ENCODE peak calls at places on chromosome 22, in seven cellular contexts. One of them, this sample, is unnamed.

GRCh38 chr22:25630446-25630845 is 66.0 kb downstream of the GRK3 start:
- DNase-seq in H1: no peak
- DNase-seq in K562: no peak
- DNase-seq in SK-N-SH: no peak
- DNase-seq in HepG2: no peak
- DNase-seq in HCT116: no peak
- DNase-seq in GM12878: no peak
- DNase-seq in this sample: no peak

GRCh38 chr22:27487600-27488450 is 313.7 kb downstream of the MN1 start:
- DNase-seq in HCT116: no peak
- DNase-seq in K562: no peak
- DNase-seq in GM12878: no peak
- DNase-seq in H1: no peak
- DNase-seq in SK-N-SH: no peak
- DNase-seq in HepG2: peak; percentile 33
- DNase-seq in this sample: no peak

GRCh38 chr22:24106385-24107381 is 74.6 kb upstream of the SUSD2 start:
- DNase-seq in H1: no peak
- DNase-seq in HepG2: no peak
- DNase-seq in HCT116: no peak
- DNase-seq in K562: no peak
- DNase-seq in GM12878: peak; percentile 41
- DNase-seq in SK-N-SH: no peak
- DNase-seq in this sample: no peak

GRCh38 chr22:50599816-50600454 is 658 bp upstream of the MAPK8IP2 start:
- DNase-seq in GM12878: no peak
- DNase-seq in HCT116: no peak
- DNase-seq in K562: peak; percentile 84
- DNase-seq in HepG2: peak; percentile 9
- DNase-seq in SK-N-SH: peak; percentile 70
- DNase-seq in H1: no peak
- DNase-seq in this sample: peak; percentile 49

GRCh38 chr22:27377901-27378300 is 423.7 kb downstream of the MN1 start:
- DNase-seq in GM12878: no peak
- DNase-seq in HepG2: no peak
- DNase-seq in HCT116: no peak
- DNase-seq in SK-N-SH: no peak
- DNase-seq in K562: no peak
- DNase-seq in H1: no peak
- DNase-seq in this sample: no peak

GRCh38 chr22:50576070-50576469 is 2.2 kb downstream of the CPT1B start:
- DNase-seq in HCT116: peak; percentile 52
- DNase-seq in K562: peak; percentile 39
- DNase-seq in GM12878: no peak
- DNase-seq in H1: no peak
- DNase-seq in SK-N-SH: peak; percentile 64
- DNase-seq in HepG2: peak; percentile 81
- DNase-seq in this sample: peak; percentile 62

GRCh38 chr22:24471570-24471969 is 23.6 kb upstream of the UPB1 start:
- DNase-seq in HCT116: no peak
- DNase-seq in SK-N-SH: no peak
- DNase-seq in GM12878: no peak
- DNase-seq in K562: no peak
- DNase-seq in HepG2: no peak
- DNase-seq in H1: no peak
- DNase-seq in this sample: no peak

GRCh38 chr22:25475554-25476022 is 88.9 kb upstream of the GRK3 start:
- DNase-seq in HCT116: no peak
- DNase-seq in K562: no peak
- DNase-seq in GM12878: no peak
- DNase-seq in H1: no peak
- DNase-seq in SK-N-SH: peak; percentile 49
- DNase-seq in HepG2: no peak
- DNase-seq in this sample: no peak

GRCh38 chr22:45314054-45314721 is 4.5 kb downstream of the FAM118A start:
- DNase-seq in H1: no peak
- DNase-seq in HepG2: peak; percentile 32
- DNase-seq in K562: peak; percentile 70
- DNase-seq in SK-N-SH: peak; percentile 79
- DNase-seq in HCT116: no peak
- DNase-seq in GM12878: no peak
- DNase-seq in this sample: no peak

GRCh38 chr22:32048069-32048468 is 5.0 kb downstream of the SLC5A1 start:
- DNase-seq in SK-N-SH: no peak
- DNase-seq in GM12878: no peak
- DNase-seq in HepG2: no peak
- DNase-seq in HCT116: no peak
- DNase-seq in K562: no peak
- DNase-seq in H1: no peak
- DNase-seq in this sample: no peak

GRCh38 chr22:24601217-24602104 is 1.5 kb upstream of the GGT1 start:
- DNase-seq in SK-N-SH: peak; percentile 64
- DNase-seq in HCT116: no peak
- DNase-seq in H1: no peak
- DNase-seq in GM12878: no peak
- DNase-seq in HepG2: peak; percentile 66
- DNase-seq in K562: no peak
- DNase-seq in this sample: peak; percentile 46

GRCh38 chr22:17563936-17564391 is 666 bp downstream of the SLC25A18 start:
- DNase-seq in HepG2: no peak
- DNase-seq in GM12878: no peak
- DNase-seq in H1: no peak
- DNase-seq in HCT116: no peak
- DNase-seq in SK-N-SH: no peak
- DNase-seq in K562: no peak
- DNase-seq in this sample: no peak

GRCh38 chr22:37231406-37232139 is 12.5 kb downstream of the RAC2 start:
- DNase-seq in H1: no peak
- DNase-seq in HepG2: no peak
- DNase-seq in HCT116: no peak
- DNase-seq in SK-N-SH: peak; percentile 12
- DNase-seq in GM12878: no peak
- DNase-seq in K562: no peak
- DNase-seq in this sample: no peak

GRCh38 chr22:46587067-46587471 is 33.1 kb upstream of the GRAMD4 start:
- DNase-seq in H1: no peak
- DNase-seq in HepG2: no peak
- DNase-seq in HCT116: no peak
- DNase-seq in SK-N-SH: no peak
- DNase-seq in K562: no peak
- DNase-seq in GM12878: peak; percentile 69
- DNase-seq in this sample: no peak

GRCh38 chr22:48104786-48105185 is 1342.3 kb downstream of the TBC1D22A start:
- DNase-seq in HCT116: no peak
- DNase-seq in K562: no peak
- DNase-seq in GM12878: no peak
- DNase-seq in H1: no peak
- DNase-seq in SK-N-SH: no peak
- DNase-seq in HepG2: no peak
- DNase-seq in this sample: no peak

GRCh38 chr22:45090364-45090960 is 73.3 kb upstream of the NUP50 start:
- DNase-seq in K562: no peak
- DNase-seq in HCT116: no peak
- DNase-seq in HepG2: peak; percentile 26
- DNase-seq in SK-N-SH: no peak
- DNase-seq in H1: peak; percentile 44
- DNase-seq in GM12878: no peak
- DNase-seq in this sample: peak; percentile 32

GRCh38 chr22:40179535-40179934 is 1.8 kb downstream of the TNRC6B start:
- DNase-seq in SK-N-SH: no peak
- DNase-seq in HCT116: no peak
- DNase-seq in GM12878: no peak
- DNase-seq in K562: no peak
- DNase-seq in H1: no peak
- DNase-seq in HepG2: no peak
- DNase-seq in this sample: no peak

GRCh38 chr22:37545703-37546435 is 14.4 kb upstream of the CDC42EP1 start:
- DNase-seq in K562: peak; percentile 62
- DNase-seq in HCT116: no peak
- DNase-seq in SK-N-SH: no peak
- DNase-seq in H1: peak; percentile 77
- DNase-seq in HepG2: peak; percentile 91
- DNase-seq in GM12878: no peak
- DNase-seq in this sample: peak; percentile 93

GRCh38 chr22:35746946-35747703 is 29.5 kb downstream of the APOL5 start:
- DNase-seq in SK-N-SH: no peak
- DNase-seq in K562: no peak
- DNase-seq in HepG2: no peak
- DNase-seq in H1: no peak
- DNase-seq in GM12878: no peak
- DNase-seq in HCT116: no peak
- DNase-seq in this sample: no peak

GRCh38 chr22:37337204-37337943 is 55.1 kb downstream of the CYTH4 start:
- DNase-seq in HCT116: no peak
- DNase-seq in SK-N-SH: no peak
- DNase-seq in GM12878: no peak
- DNase-seq in H1: no peak
- DNase-seq in K562: no peak
- DNase-seq in HepG2: no peak
- DNase-seq in this sample: no peak

GRCh38 chr22:20977516-20978170 is 4.5 kb upstream of the LZTR1 start:
- DNase-seq in HCT116: no peak
- DNase-seq in GM12878: no peak
- DNase-seq in HepG2: no peak
- DNase-seq in H1: no peak
- DNase-seq in SK-N-SH: no peak
- DNase-seq in K562: no peak
- DNase-seq in this sample: no peak

GRCh38 chr22:20979940-20980453 is 2.1 kb upstream of the LZTR1 start:
- DNase-seq in HepG2: peak; percentile 42
- DNase-seq in H1: no peak
- DNase-seq in SK-N-SH: no peak
- DNase-seq in HCT116: no peak
- DNase-seq in GM12878: no peak
- DNase-seq in K562: no peak
- DNase-seq in this sample: no peak

GRCh38 chr22:20978419-20978818 is 3.7 kb upstream of the LZTR1 start:
- DNase-seq in HepG2: no peak
- DNase-seq in H1: no peak
- DNase-seq in SK-N-SH: no peak
- DNase-seq in K562: no peak
- DNase-seq in GM12878: no peak
- DNase-seq in HCT116: no peak
- DNase-seq in this sample: no peak

GRCh38 chr22:20980523-20980922 is 1.6 kb upstream of the LZTR1 start:
- DNase-seq in H1: no peak
- DNase-seq in GM12878: no peak
- DNase-seq in HepG2: no peak
- DNase-seq in HCT116: no peak
- DNase-seq in SK-N-SH: no peak
- DNase-seq in K562: no peak
- DNase-seq in this sample: no peak

GRCh38 chr22:20979243-20979809 is 2.8 kb upstream of the LZTR1 start:
- DNase-seq in GM12878: no peak
- DNase-seq in HCT116: no peak
- DNase-seq in SK-N-SH: peak; percentile 70
- DNase-seq in HepG2: no peak
- DNase-seq in K562: peak; percentile 98
- DNase-seq in H1: peak; percentile 92
- DNase-seq in this sample: peak; percentile 80
- TF ChIP-seq JUND in GM12878: no peak
- TF ChIP-seq JUND in HCT116: no peak
- TF ChIP-seq JUND in SK-N-SH: no peak
- TF ChIP-seq JUND in HepG2: no peak
- TF ChIP-seq JUND in K562: peak; percentile 63
- TF ChIP-seq JUND in H1: no peak
- TF ChIP-seq JUND in this sample: no peak

GRCh38 chr22:43066844-43067385 is 22.3 kb downstream of the TTLL1 start:
- DNase-seq in HepG2: no peak
- DNase-seq in H1: no peak
- DNase-seq in HCT116: peak; percentile 47
- DNase-seq in SK-N-SH: no peak
- DNase-seq in K562: no peak
- DNase-seq in GM12878: no peak
- DNase-seq in this sample: no peak
- TF ChIP-seq JUND in HepG2: no peak
- TF ChIP-seq JUND in H1: no peak
- TF ChIP-seq JUND in HCT116: peak; percentile 67
- TF ChIP-seq JUND in SK-N-SH: no peak
- TF ChIP-seq JUND in K562: peak; percentile 35
- TF ChIP-seq JUND in GM12878: no peak
- TF ChIP-seq JUND in this sample: no peak

DNA sequence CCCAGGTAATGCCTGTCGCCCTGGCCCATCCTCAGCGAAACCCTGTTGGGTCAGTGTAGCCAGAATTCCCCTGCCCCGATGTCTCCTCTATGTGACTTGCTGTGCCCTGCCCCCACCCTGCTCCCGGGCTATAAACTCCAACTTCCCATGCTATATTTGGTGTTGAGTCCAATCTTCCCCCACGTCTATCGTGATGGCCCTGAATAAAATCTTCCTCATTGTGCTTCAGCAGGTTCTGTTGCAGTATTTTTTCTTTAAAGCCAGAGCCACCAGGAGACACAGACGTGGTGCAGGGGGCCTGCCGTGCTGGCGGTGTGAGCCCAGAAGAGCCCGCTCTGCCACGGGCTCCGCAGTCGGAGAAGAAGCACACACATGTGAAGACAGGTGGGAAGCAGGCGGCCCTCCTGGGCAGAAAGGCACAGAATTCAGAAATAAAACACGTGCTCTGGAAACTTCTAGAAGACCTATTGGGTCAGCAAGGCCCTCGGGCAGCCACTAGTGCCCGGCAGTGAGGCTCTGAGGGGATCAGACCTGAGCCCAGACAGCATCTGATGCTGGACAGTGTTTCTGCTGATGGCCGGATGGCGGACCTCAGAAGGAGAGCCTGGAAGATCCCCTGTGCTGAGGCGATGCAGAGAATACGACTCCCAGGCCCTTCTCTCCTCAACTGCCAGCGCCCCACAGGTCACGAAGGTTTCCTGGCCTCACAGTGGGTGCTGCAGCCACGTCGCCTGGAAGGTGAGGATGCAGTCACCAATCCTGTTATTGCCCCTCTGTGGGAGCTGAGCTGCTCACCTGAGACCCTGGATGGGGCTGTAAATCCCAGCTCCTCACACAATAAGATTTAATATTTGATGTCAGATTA is 501.9 kb downstream of the BRD1 start:
- DNase-seq in K562: no peak
- DNase-seq in H1: no peak
- DNase-seq in HCT116: no peak
- DNase-seq in HepG2: no peak
- DNase-seq in SK-N-SH: no peak
- DNase-seq in GM12878: no peak
- DNase-seq in this sample: no peak
- TF ChIP-seq JUND in K562: no peak
- TF ChIP-seq JUND in H1: no peak
- TF ChIP-seq JUND in HCT116: no peak
- TF ChIP-seq JUND in HepG2: no peak
- TF ChIP-seq JUND in SK-N-SH: no peak
- TF ChIP-seq JUND in GM12878: no peak
- TF ChIP-seq JUND in this sample: no peak

DNA sequence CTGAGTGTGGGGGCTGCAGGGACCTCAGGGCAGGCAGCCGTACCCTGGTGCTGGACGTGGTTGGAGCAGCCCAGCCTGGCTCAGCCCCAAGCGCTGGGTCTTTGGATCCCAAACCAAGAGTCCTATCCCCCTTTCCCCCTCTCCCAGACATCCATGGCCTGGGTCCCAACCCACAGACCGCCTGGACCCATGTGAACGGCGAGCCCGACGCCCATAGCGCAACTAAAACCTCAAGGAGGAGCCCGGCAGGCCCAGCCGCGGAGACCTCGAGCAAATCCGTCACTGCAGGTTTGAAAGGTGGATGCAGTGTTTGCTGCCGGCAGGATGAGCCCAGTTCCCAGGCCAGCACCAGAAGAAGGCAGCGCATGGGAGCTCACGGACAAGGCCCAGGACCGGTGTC is 337.0 kb downstream of the BRD1 start:
- DNase-seq in SK-N-SH: no peak
- DNase-seq in HepG2: no peak
- DNase-seq in H1: no peak
- DNase-seq in GM12878: no peak
- DNase-seq in K562: no peak
- DNase-seq in HCT116: no peak
- DNase-seq in this sample: no peak
- TF ChIP-seq JUND in SK-N-SH: no peak
- TF ChIP-seq JUND in HepG2: no peak
- TF ChIP-seq JUND in H1: no peak
- TF ChIP-seq JUND in GM12878: no peak
- TF ChIP-seq JUND in K562: no peak
- TF ChIP-seq JUND in HCT116: no peak
- TF ChIP-seq JUND in this sample: no peak

This sample was measured in T47D.